ENCODE peak calls at places on chromosomes 16 and 17, in six cellular contexts. J is lower lobe of right lung, F is amygdala, R is C1 segment of cervical spinal cord, Y is head of caudate nucleus, A is WERI-Rb-1. Q is an unnamed sample.
A peak's percentile ranks its signal among the peaks of the same experiment; 100 is the strongest.

GRCh38 chr16:17555176-17555575 is 84.4 kb upstream of the XYLT1 start:
- DNase-seq in J (no peak), F (no peak), R (no peak), Y (no peak), A (no peak), Q (no peak)

GRCh38 chr17:28958820-28959455 is 7.6 kb upstream of the PHF12 start:
- DNase-seq in J (no peak), F (no peak), R (no peak), Y (no peak), A (no peak), Q (no peak)

GRCh38 chr17:49433000-49433694 is 18.5 kb upstream of the PHB1 start:
- DNase-seq in J (no peak), F (no peak), R (no peak), Y (no peak), A (no peak), Q (no peak)

GRCh38 chr17:66190738-66191606 is 961 bp downstream of the CEP112 start:
- DNase-seq in J (peak; percentile 44), F (no peak), R (no peak), Y (no peak), A (peak; percentile 47), Q (no peak)

GRCh38 chr17:58329808-58330543 is 1.4 kb upstream of the TSPOAP1 start:
- DNase-seq in J (peak; percentile 5), F (no peak), R (no peak), Y (no peak), A (no peak), Q (no peak)

GRCh38 chr17:5034651-5035050 is 575 bp downstream of the SLC52A1 start:
- DNase-seq in J (no peak), F (no peak), R (no peak), Y (no peak), A (no peak), Q (no peak)

GRCh38 chr17:282912-283882 is 69.4 kb downstream of the RPH3AL start:
- DNase-seq in J (peak; percentile 32), F (no peak), R (no peak), Y (no peak), A (no peak), Q (no peak)

GRCh38 chr16:71467810-71468209 is 5.8 kb upstream of the ZNF23 start:
- DNase-seq in J (no peak), F (no peak), R (no peak), Y (no peak), A (no peak), Q (no peak)

GRCh38 chr16:30060354-30061194 is 5.0 kb upstream of the ALDOA start:
- DNase-seq in J (no peak), F (no peak), R (no peak), Y (no peak), A (no peak), Q (no peak)

GRCh38 chr16:963913-964695 is 6.7 kb downstream of the LMF1 start:
- DNase-seq in J (peak; percentile 42), F (no peak), R (no peak), Y (no peak), A (no peak), Q (no peak)

GRCh38 chr16:27390157-27390556 is 11.8 kb upstream of the IL21R start:
- DNase-seq in J (no peak), F (no peak), R (no peak), Y (no peak), A (no peak), Q (no peak)

Q was measured in cortex of kidney.